ENCODE peak calls at places on chromosomes 1 and 21, in six cellular contexts. U is mucosa of descending colon, F is tibial artery, D is GM23248, M is IMR-90, J is pancreas. L is an unnamed sample.

GRCh38 chr1:11559211-11559970 is 80.4 kb downstream of the DISP3 start:
- DNase-seq in U (no peak), F (no peak), D (no peak), M (no peak), J (no peak), L (no peak)

GRCh38 chr21:42019101-42019605 is 9.0 kb upstream of the ZBTB21 start:
- DNase-seq in U (no peak), F (no peak), D (no peak), M (no peak), J (no peak), L (no peak)

GRCh38 chr1:56780128-56780750 is 39.0 kb downstream of the FYB2 start:
- DNase-seq in U (no peak), F (no peak), D (no peak), M (no peak), J (no peak), L (no peak)

GRCh38 chr1:231020139-231020601 is 19.9 kb downstream of the FAM89A start:
- DNase-seq in U (no peak), F (no peak), D (no peak), M (peak; percentile 28), J (no peak), L (no peak)

GRCh38 chr1:1268284-1268682 is 5.4 kb downstream of the UBE2J2 start:
- DNase-seq in U (no peak), F (no peak), D (no peak), M (no peak), J (no peak), L (no peak)

GRCh38 chr1:82534996-82535395 is 734.3 kb downstream of the ADGRL2 start:
- DNase-seq in U (no peak), F (no peak), D (no peak), M (no peak), J (no peak), L (no peak)

GRCh38 chr1:159141584-159142518 is 29.6 kb upstream of the CADM3 start:
- DNase-seq in U (no peak), F (no peak), D (peak; percentile 56), M (peak; percentile 60), J (no peak), L (peak; percentile 10)

GRCh38 chr1:9892563-9893528 is 17.2 kb downstream of the CTNNBIP1 start:
- DNase-seq in U (peak; percentile 38), F (peak; percentile 36), D (peak; percentile 94), M (peak; percentile 88), J (peak; percentile 21), L (peak; percentile 57)

GRCh38 chr1:20725189-20726106 is 7.1 kb downstream of the SH2D5 start:
- DNase-seq in U (no peak), F (no peak), D (peak; percentile 76), M (peak; percentile 92), J (no peak), L (peak; percentile 20)

GRCh38 chr1:1903224-1903623 is 11.8 kb upstream of the CALML6 start:
- DNase-seq in U (no peak), F (no peak), D (no peak), M (no peak), J (peak; percentile 3), L (no peak)

GRCh38 chr1:16017461-16018303 is at the start of gene HSPB7:
- DNase-seq in U (peak; percentile 60), F (peak; percentile 89), D (peak; percentile 93), M (peak; percentile 52), J (peak; percentile 80), L (peak; percentile 93)

GRCh38 chr1:68703921-68704354 is 207.1 kb upstream of the DEPDC1 start:
- DNase-seq in U (no peak), F (no peak), D (no peak), M (no peak), J (no peak), L (no peak)

GRCh38 chr1:62126595-62127290 is 67.9 kb upstream of the L1TD1 start:
- DNase-seq in U (no peak), F (no peak), D (no peak), M (no peak), J (no peak), L (no peak)

GRCh38 chr1:22105611-22106207 is 37.2 kb downstream of the WNT4 start:
- DNase-seq in U (no peak), F (no peak), D (peak; percentile 75), M (peak; percentile 69), J (no peak), L (peak; percentile 79)

GRCh38 chr1:4656533-4657140 is 2.2 kb downstream of the AJAP1 start:
- DNase-seq in U (no peak), F (no peak), D (no peak), M (no peak), J (no peak), L (no peak)

GRCh38 chr1:185400057-185400456 is 83.0 kb upstream of the IVNS1ABP start:
- DNase-seq in U (no peak), F (no peak), D (peak; percentile 88), M (peak; percentile 81), J (no peak), L (peak; percentile 59)

GRCh38 chr1:203268901-203269653 is 36.2 kb upstream of the BTG2 start:
- DNase-seq in U (no peak), F (no peak), D (peak; percentile 80), M (peak; percentile 77), J (no peak), L (peak; percentile 91)

GRCh38 chr1:152182942-152183341 is 23.9 kb upstream of the RPTN start:
- DNase-seq in U (no peak), F (peak; percentile 51), D (peak; percentile 94), M (peak; percentile 44), J (no peak), L (peak; percentile 42)

GRCh38 chr1:199243423-199244061 is 604.7 kb downstream of the PTPRC start:
- DNase-seq in U (peak; percentile 58), F (no peak), D (peak; percentile 63), M (peak; percentile 43), J (peak; percentile 62), L (peak; percentile 46)

GRCh38 chr1:165873481-165873880 is 46.1 kb downstream of the UCK2 start:
- DNase-seq in U (no peak), F (no peak), D (no peak), M (no peak), J (no peak), L (no peak)

GRCh38 chr1:226972931-226973330 is 32.8 kb downstream of the COQ8A start:
- DNase-seq in U (no peak), F (no peak), D (no peak), M (no peak), J (peak; percentile 52), L (no peak)

GRCh38 chr1:220544901-220545303 is 17.0 kb downstream of the MARK1 start:
- DNase-seq in U (no peak), F (no peak), D (peak; percentile 5), M (peak; percentile 4), J (no peak), L (no peak)

GRCh38 chr1:64093941-64094340 is 109.5 kb upstream of the UBE2U start:
- DNase-seq in U (no peak), F (no peak), D (peak; percentile 64), M (peak; percentile 64), J (no peak), L (peak; percentile 69)

GRCh38 chr1:199728345-199728744 is 299.2 kb upstream of the NR5A2 start:
- DNase-seq in U (no peak), F (no peak), D (no peak), M (no peak), J (no peak), L (no peak)

GRCh38 chr21:15749045-15749867 is 19.5 kb downstream of the USP25 start:
- DNase-seq in U (no peak), F (no peak), D (no peak), M (peak; percentile 49), J (no peak), L (peak; percentile 31)

GRCh38 chr1:151574575-151575529 is 34.7 kb downstream of the TUFT1 start:
- DNase-seq in U (no peak), F (no peak), D (peak; percentile 96), M (peak; percentile 87), J (no peak), L (peak; percentile 55)

GRCh38 chr1:3366181-3367051 is 88.0 kb upstream of the ARHGEF16 start:
- DNase-seq in U (no peak), F (peak; percentile 70), D (peak; percentile 59), M (peak; percentile 10), J (no peak), L (no peak)

GRCh38 chr1:204448991-204449390 is 37.4 kb upstream of the PPP1R15B start:
- DNase-seq in U (peak; percentile 45), F (no peak), D (no peak), M (no peak), J (no peak), L (no peak)

GRCh38 chr1:204447736-204448135 is 36.1 kb upstream of the PPP1R15B start:
- DNase-seq in U (peak; percentile 36), F (no peak), D (no peak), M (no peak), J (no peak), L (no peak)

GRCh38 chr1:204447220-204447619 is 35.6 kb upstream of the PPP1R15B start:
- DNase-seq in U (no peak), F (no peak), D (no peak), M (no peak), J (no peak), L (no peak)

GRCh38 chr1:204449631-204450280 is 38.1 kb upstream of the PPP1R15B start:
- DNase-seq in U (peak; percentile 56), F (no peak), D (no peak), M (no peak), J (no peak), L (no peak)

DNA sequence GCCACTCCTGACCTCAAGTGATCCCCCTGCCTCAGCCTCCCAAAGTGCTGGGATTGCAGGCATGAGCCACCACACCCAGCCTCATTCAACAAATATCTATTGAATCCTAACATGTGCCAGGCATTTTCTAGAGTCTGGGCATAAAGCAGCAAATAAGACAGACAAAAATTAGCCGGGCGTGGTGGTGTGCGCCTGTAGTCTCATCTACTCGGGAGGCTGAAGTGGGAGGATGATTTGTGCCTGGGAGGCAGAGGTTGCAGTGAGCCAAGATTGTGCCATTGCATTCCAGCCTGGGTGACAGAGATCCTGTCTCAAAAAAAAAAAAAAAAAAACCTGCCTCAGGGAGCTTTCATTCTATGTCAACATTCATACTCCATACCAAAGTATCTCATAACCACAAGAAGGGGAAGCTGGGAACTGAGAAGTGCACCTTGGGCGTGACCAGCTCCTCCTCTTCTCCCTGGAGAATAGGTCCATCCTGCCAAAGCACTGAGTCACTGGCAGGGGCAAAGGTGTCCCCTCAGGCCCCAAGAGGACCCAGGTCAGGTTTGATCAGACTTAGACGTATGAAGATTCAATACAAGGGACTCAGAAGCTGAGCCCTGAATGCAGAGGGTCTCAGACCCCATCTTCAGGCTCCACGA is 36.8 kb upstream of the PPP1R15B start:
- DNase-seq in U (peak; percentile 75), F (no peak), D (no peak), M (no peak), J (no peak), L (no peak)
- H3K36me3 ChIP-seq in U (peaks cover 7% of the 10 kb centered on the region), F (peaks cover 82% of the 10 kb centered on the region), D (no peaks in the 10 kb centered on the region), M (peaks cover 11% of the 10 kb centered on the region), J (peaks cover 5% of the 10 kb centered on the region), L (peaks cover 59% of the 10 kb centered on the region)

GRCh38 chr1:232468249-232468648 is 161.7 kb downstream of the SIPA1L2 start:
- DNase-seq in U (no peak), F (no peak), D (no peak), M (no peak), J (no peak), L (no peak)
- H3K36me3 ChIP-seq in U (no peaks in the 10 kb centered on the region), F (peaks cover 9% of the 10 kb centered on the region), D (no peaks in the 10 kb centered on the region), M (peaks cover 8% of the 10 kb centered on the region), J (peaks cover 3% of the 10 kb centered on the region), L (no peaks in the 10 kb centered on the region)

GRCh38 chr1:26887125-26887524 is 3.0 kb downstream of the GPN2 start:
- DNase-seq in U (no peak), F (no peak), D (peak; percentile 80), M (peak; percentile 52), J (no peak), L (peak; percentile 71)
- H3K36me3 ChIP-seq in U (peaks cover 23% of the 10 kb centered on the region), F (peaks cover 75% of the 10 kb centered on the region), D (peaks cover 43% of the 10 kb centered on the region), M (peaks cover 55% of the 10 kb centered on the region), J (peaks cover 39% of the 10 kb centered on the region), L (peaks cover 58% of the 10 kb centered on the region)

GRCh38 chr1:116711061-116711582 is 43.1 kb upstream of the CD2 start:
- DNase-seq in U (no peak), F (no peak), D (no peak), M (no peak), J (no peak), L (peak; percentile 23)
- H3K36me3 ChIP-seq in U (no peaks in the 10 kb centered on the region), F (no peaks in the 10 kb centered on the region), D (no peaks in the 10 kb centered on the region), M (no peaks in the 10 kb centered on the region), J (no peaks in the 10 kb centered on the region), L (no peaks in the 10 kb centered on the region)